ENCODE peak calls at places on chromosome 16, in nine cellular contexts. P is A549, L is HT1080, A is stromal cell of bone marrow, K is RWPE1, V is AG08395, N is GM13976, U is renal cortical epithelial cell, E is H54. Z is an unnamed sample.

GRCh38 chr16:69399361-69399760 is 13.6 kb upstream of the TERF2 start:
- DNase-seq in P (no peak), L (peak), A (no peak), K (no peak), V (no peak), N (no peak), U (no peak), E (no peak), Z (no peak)

GRCh38 chr16:62041401-62041800 is 5.2 kb upstream of the CDH8 start:
- DNase-seq in P (peak), L (peak), A (peak), K (peak), V (peak), N (peak), U (peak), E (peak), Z (no peak)

GRCh38 chr16:50992366-50993032 is 158.6 kb downstream of the SALL1 start:
- DNase-seq in P (no peak), L (no peak), A (no peak), K (no peak), V (peak), N (no peak), U (no peak), E (no peak), Z (no peak)

GRCh38 chr16:68369168-68369567 is 58.3 kb downstream of the PRMT7 start:
- DNase-seq in P (no peak), L (no peak), A (no peak), K (no peak), V (no peak), N (no peak), U (no peak), E (no peak), Z (no peak)

GRCh38 chr16:48501516-48502377 is 108.2 kb downstream of the N4BP1 start:
- DNase-seq in P (no peak), L (peak), A (no peak), K (no peak), V (no peak), N (no peak), U (no peak), E (no peak), Z (peak)

GRCh38 chr16:85650864-85651811 is 37.6 kb downstream of the GINS2 start:
- DNase-seq in P (no peak), L (no peak), A (no peak), K (no peak), V (no peak), N (no peak), U (no peak), E (no peak), Z (no peak)

GRCh38 chr16:85675528-85675927 is 13.2 kb downstream of the GINS2 start:
- DNase-seq in P (peak), L (peak), A (no peak), K (no peak), V (peak), N (no peak), U (peak), E (no peak), Z (no peak)

GRCh38 chr16:29290631-29291247 is 115.8 kb downstream of the NPIPB11 start:
- DNase-seq in P (peak), L (peak), A (peak), K (peak), V (peak), N (peak), U (peak), E (peak), Z (peak)

GRCh38 chr16:75541236-75541635 is 5.3 kb upstream of the CHST5 start:
- DNase-seq in P (no peak), L (no peak), A (no peak), K (no peak), V (no peak), N (no peak), U (no peak), E (no peak), Z (no peak)

GRCh38 chr16:85614338-85615013 is 1.4 kb downstream of the GSE1 start:
- DNase-seq in P (peak), L (no peak), A (no peak), K (peak), V (no peak), N (no peak), U (no peak), E (no peak), Z (no peak)

Z was measured in posterior vena cava.